ENCODE peak calls at places on chromosomes 16 and 17, in four cellular contexts. N is activated T-helper 1 cell treated with Interleukin-2 at 50 U/mL for 16 hours, G is NCI-H1092, U is EL. A is an unnamed sample.

GRCh38 chr17:77371117-77371887 is 230.5 kb downstream of the SEC14L1 start:
- DNase-seq in U (no peak), N (no peak), G (peak), A (no peak)

GRCh38 chr17:15247891-15248529 is 17.1 kb downstream of the PMP22 start:
- DNase-seq in U (no peak), N (no peak), G (no peak), A (no peak)

GRCh38 chr17:75267403-75268232 is 3.4 kb downstream of the MIF4GD start:
- DNase-seq in N (no peak), G (no peak), U (no peak), A (no peak)

GRCh38 chr16:53502331-53503269 is at the start of gene AKTIP:
- DNase-seq in U (peak), G (no peak), N (no peak), A (peak)

GRCh38 chr17:29444589-29444988 is 54.4 kb downstream of the TAOK1 start:
- DNase-seq in N (no peak), G (no peak), U (peak), A (no peak)

GRCh38 chr16:3101841-3102470 is 2.9 kb upstream of the ZSCAN10 start:
- DNase-seq in U (no peak), N (no peak), G (no peak), A (peak)

GRCh38 chr17:64785050-64785449 is 122.9 kb upstream of the SMURF2 start:
- DNase-seq in N (no peak), G (no peak), U (no peak), A (no peak)

GRCh38 chr16:55453909-55454308 is 25.1 kb upstream of the MMP2 start:
- DNase-seq in U (no peak), G (no peak), N (no peak), A (no peak)

GRCh38 chr17:43021739-43022512 is at the start of gene VAT1:
- DNase-seq in G (peak), U (peak), N (peak), A (peak)

GRCh38 chr17:3019761-3020160 is 43.6 kb downstream of the OR1D5 start:
- DNase-seq in N (no peak), G (no peak), U (no peak), A (no peak)

GRCh38 chr17:42241871-42242270 is 34.3 kb downstream of the STAT5B start:
- DNase-seq in G (no peak), U (no peak), N (no peak), A (no peak)

GRCh38 chr16:88556294-88556988 is 13.8 kb upstream of the ZC3H18 start:
- DNase-seq in G (no peak), U (no peak), N (no peak), A (no peak)

GRCh38 chr16:61182416-61182815 is 853.8 kb downstream of the CDH8 start:
- DNase-seq in N (no peak), G (no peak), U (no peak), A (no peak)

GRCh38 chr17:35235289-35235688 is 7.6 kb upstream of the SLFN5 start:
- DNase-seq in G (no peak), U (no peak), N (no peak), A (no peak)

GRCh38 chr17:75809631-75810111 is 25.1 kb downstream of the UNK start:
- DNase-seq in U (no peak), N (no peak), G (no peak), A (no peak)

GRCh38 chr16:49350265-49351103 is 23.1 kb upstream of the C16orf78 start:
- DNase-seq in N (peak), G (peak), U (peak), A (peak)

GRCh38 chr17:27980035-27980434 is 62.4 kb upstream of the NLK start:
- DNase-seq in G (no peak), U (peak), N (no peak), A (no peak)